ENCODE peak calls at places on chromosomes 16 and 17, in seven cellular contexts. V is HepG2, T is SK-N-SH, X is HCT116, M is K562, O is GM12878, Y is H1. D is an unnamed sample.

GRCh38 chr16:1049976-1050247 is 22.6 kb upstream of the SSTR5 start:
- DNase-seq in V (no peak), T (no peak), X (no peak), M (no peak), O (no peak), Y (no peak), D (no peak)

GRCh38 chr17:200604-200985 is 19.1 kb upstream of the DOC2B start:
- DNase-seq in V (no peak), T (no peak), X (no peak), M (no peak), O (no peak), Y (no peak), D (no peak)

GRCh38 chr16:62036101-62036806 is at the start of gene CDH8:
- DNase-seq in V (no peak), T (peak), X (no peak), M (no peak), O (no peak), Y (no peak), D (peak)

GRCh38 chr17:77634710-77635109 is 323.8 kb upstream of the TNRC6C start:
- DNase-seq in V (no peak), T (no peak), X (no peak), M (no peak), O (peak), Y (no peak), D (no peak)

GRCh38 chr16:4378202-4378666 is 6.6 kb downstream of the VASN start:
- DNase-seq in V (no peak), T (no peak), X (no peak), M (peak), O (no peak), Y (no peak), D (no peak)

GRCh38 chr17:57114085-57114673 is 29.1 kb downstream of the AKAP1 start:
- DNase-seq in V (peak), T (peak), X (no peak), M (peak), O (no peak), Y (peak), D (peak)

GRCh38 chr16:65249768-65250167 is 127.9 kb upstream of the CDH11 start:
- DNase-seq in V (no peak), T (no peak), X (no peak), M (no peak), O (no peak), Y (no peak), D (no peak)

GRCh38 chr16:64870859-64871258 is 251.0 kb downstream of the CDH11 start:
- DNase-seq in V (no peak), T (peak), X (no peak), M (no peak), O (no peak), Y (no peak), D (no peak)

GRCh38 chr17:13550291-13550690 is 51.4 kb downstream of the HS3ST3A1 start:
- DNase-seq in V (no peak), T (no peak), X (no peak), M (no peak), O (no peak), Y (no peak), D (no peak)

GRCh38 chr17:57595942-57596695 is 149.0 kb downstream of the CCDC182 start:
- DNase-seq in V (no peak), T (no peak), X (no peak), M (no peak), O (no peak), Y (no peak), D (no peak)

GRCh38 chr17:81160306-81160705 is 5.0 kb upstream of the PVALEF start:
- DNase-seq in V (no peak), T (no peak), X (no peak), M (no peak), O (no peak), Y (no peak), D (no peak)

GRCh38 chr17:45087496-45087975 is 26.4 kb downstream of the NMT1 start:
- DNase-seq in V (no peak), T (no peak), X (no peak), M (no peak), O (no peak), Y (no peak), D (no peak)

GRCh38 chr17:82287849-82288601 is 14.5 kb upstream of the CSNK1D start:
- DNase-seq in V (peak), T (no peak), X (peak), M (peak), O (no peak), Y (no peak), D (no peak)

GRCh38 chr17:82031885-82032627 is 578 bp downstream of the RAC3 start:
- DNase-seq in V (no peak), T (peak), X (no peak), M (peak), O (no peak), Y (no peak), D (peak)

GRCh38 chr17:62064029-62064790 is 868 bp downstream of the MED13 start:
- DNase-seq in V (no peak), T (no peak), X (no peak), M (no peak), O (no peak), Y (no peak), D (peak)

GRCh38 chr16:56626685-56627084 is 1.1 kb downstream of the MT1E start:
- DNase-seq in V (no peak), T (no peak), X (no peak), M (no peak), O (no peak), Y (no peak), D (no peak)

GRCh38 chr16:56625943-56626654 is 518 bp downstream of the MT1E start:
- DNase-seq in V (no peak), T (no peak), X (no peak), M (no peak), O (no peak), Y (no peak), D (no peak)

GRCh38 chr16:56629531-56629930 is 2.9 kb upstream of the MT1M start:
- DNase-seq in V (no peak), T (peak), X (no peak), M (no peak), O (no peak), Y (no peak), D (no peak)

GRCh38 chr16:56630134-56630533 is 2.3 kb upstream of the MT1M start:
- DNase-seq in V (no peak), T (peak), X (no peak), M (no peak), O (peak), Y (no peak), D (no peak)

DNA sequence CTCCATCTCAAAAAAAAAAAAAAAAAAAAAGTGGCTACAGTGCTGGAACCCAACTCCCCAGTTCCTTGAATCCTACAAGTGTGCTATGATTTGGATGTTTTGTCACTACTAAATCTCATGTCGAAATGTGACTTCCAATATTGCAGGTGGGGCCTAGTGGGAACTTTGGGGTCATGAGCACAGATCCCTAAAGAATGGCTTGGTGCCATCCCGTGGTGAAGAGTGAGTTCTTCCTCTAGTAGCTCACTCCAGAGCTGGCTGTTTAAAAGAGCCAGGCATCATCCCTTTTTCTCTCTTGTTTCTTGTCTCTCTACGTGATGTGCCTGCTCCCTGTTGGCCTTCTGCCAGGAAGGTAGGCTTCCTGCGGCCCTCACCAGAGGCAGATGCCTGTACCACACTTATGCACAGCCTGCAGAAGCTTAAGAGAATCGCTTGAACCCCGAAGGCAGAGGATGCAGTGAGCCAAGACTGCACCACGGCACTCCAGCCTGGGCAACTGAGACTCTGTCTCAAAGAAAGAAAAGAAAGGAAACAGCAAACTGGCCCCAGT is 3.0 kb downstream of the MT1E start:
- DNase-seq in V (peak), T (no peak), X (no peak), M (no peak), O (no peak), Y (no peak), D (no peak)
- TF ChIP-seq JUND in V (no peak), T (no peak), X (no peak), M (no peak), O (no peak), Y (no peak), D (no peak)

DNA sequence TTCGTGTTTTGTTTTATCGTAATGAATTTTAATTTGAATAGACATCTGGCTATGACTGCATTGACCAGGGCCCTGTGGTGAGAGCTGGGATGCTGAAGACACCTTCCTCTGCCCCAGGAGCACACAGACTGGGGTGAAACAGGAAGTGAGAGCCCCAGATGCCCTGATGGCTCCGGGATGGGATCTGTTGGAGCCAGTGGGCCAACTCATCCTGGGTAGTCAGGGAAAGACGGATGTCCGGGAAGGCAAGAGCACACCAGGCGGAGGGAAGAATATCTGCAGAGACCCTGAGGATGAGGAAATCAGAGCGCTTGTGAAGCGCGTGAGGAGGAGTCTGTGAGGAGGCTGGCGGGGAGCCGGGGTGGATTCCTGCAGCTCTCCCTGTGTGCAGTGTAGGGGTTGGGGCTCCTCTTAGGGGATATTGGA is 71.5 kb upstream of the LGALS9 start:
- DNase-seq in V (peak), T (peak), X (no peak), M (no peak), O (no peak), Y (no peak), D (no peak)
- TF ChIP-seq JUND in V (no peak), T (no peak), X (no peak), M (no peak), O (no peak), Y (no peak), D (no peak)

GRCh38 chr16:86585821-86586611 is 7.7 kb downstream of the FOXL1 start:
- DNase-seq in V (no peak), T (no peak), X (no peak), M (no peak), O (no peak), Y (no peak), D (no peak)
- TF ChIP-seq JUND in V (no peak), T (no peak), X (no peak), M (no peak), O (no peak), Y (no peak), D (no peak)

DNA sequence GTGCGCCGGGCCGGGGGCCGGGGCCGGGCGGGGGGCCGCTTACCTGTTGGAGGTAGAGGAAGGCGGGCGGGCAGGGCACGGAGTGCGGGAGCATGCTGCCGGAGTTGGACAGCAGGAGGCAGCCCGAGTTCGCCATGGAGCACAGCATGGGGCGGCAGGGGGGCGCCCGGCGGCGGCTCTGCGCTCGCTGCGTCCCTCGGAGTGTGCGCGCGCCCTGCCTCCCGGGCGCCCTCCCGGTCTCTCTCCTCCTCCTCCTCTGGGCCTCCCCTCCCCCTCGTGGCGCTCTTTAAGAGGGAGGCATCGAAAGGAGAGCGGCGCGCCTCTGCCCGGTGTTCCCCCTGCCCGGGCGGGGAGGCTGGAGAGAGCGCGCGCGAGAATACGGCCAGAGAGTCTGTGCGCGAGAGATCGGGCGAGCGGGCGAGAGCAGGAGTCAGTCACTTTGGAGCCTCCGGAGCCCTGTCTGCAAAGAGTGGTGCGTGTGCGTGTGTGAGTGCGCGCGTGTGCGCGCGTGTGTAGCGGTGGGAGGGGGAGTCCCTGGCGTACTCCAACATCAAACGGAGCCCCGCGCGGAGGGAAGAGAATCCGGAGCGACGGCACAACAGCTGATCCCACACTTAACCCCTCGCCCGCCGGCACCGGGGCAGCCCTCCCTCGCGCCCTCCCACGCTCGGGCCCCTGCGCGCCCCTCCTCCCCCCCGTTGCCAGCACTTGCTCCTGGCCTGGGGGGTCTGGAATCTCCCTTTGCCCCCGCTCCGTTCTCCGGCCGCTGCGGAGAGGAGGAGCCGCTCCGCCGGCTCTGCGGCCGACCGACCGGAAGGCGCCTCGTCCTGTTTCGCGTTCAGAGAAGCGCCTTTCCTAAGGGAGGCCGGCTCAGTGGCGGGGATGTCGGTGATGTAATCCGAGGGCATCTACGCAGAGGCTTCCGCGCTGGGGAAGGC is 108.9 kb downstream of the ENGASE start:
- DNase-seq in V (no peak), T (peak), X (no peak), M (no peak), O (no peak), Y (no peak), D (no peak)
- TF ChIP-seq JUND in V (no peak), T (no peak), X (no peak), M (no peak), O (no peak), Y (no peak), D (no peak)

DNA sequence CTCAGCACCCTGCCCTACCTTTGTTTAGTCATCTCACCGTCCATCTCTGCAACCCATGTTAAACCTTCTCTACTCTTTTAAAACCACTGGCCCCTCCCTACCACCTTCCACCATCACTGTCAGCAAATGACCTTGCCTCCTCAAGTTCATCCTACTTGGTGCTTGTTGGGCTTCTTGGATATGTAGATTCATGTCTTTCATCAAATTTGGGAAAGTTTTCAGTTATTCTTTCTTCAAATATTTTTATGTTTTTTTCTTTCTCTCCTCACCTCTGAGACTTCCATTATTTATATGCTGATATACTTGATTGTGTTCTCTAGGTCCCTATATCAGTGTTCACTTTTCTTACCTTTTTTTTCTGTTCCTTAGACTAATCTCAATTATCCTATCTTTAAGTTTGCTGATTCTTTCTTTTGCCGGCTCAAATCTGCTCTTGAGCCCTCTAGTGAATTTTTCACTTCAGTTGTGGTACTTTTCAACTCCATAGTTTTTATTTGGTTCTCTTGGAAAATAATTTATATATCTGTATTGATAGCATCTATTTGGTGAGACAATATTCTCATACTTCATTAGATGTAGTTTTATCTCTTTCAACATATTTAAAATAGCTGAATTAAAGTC is 28.7 kb upstream of the ALDH3A2 start:
- DNase-seq in V (no peak), T (no peak), X (no peak), M (no peak), O (no peak), Y (no peak), D (no peak)
- TF ChIP-seq JUND in V (no peak), T (no peak), X (no peak), M (no peak), O (no peak), Y (no peak), D (no peak)

DNA sequence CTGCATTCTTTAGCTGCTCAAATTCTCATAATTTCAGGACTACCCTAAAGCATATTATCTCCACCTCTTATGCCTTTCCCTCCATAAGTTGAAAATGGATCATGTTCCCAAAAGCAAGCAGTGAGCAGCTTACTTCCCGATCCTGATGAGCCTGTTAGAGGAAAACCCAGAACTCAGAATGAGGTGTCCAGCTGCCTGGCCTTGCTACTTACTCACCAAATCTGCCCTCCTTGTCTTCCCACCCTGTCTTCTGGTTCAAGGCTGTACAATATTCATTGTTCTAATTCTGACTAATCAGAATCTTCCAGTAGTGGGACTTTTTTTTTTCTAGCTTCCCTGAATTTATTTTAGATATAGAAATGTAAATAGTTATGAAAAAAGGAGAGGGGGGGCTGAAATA is 10.8 kb downstream of the LYRM1 start:
- DNase-seq in V (no peak), T (no peak), X (no peak), M (no peak), O (no peak), Y (no peak), D (no peak)
- TF ChIP-seq JUND in V (no peak), T (no peak), X (no peak), M (no peak), O (no peak), Y (no peak), D (no peak)

DNA sequence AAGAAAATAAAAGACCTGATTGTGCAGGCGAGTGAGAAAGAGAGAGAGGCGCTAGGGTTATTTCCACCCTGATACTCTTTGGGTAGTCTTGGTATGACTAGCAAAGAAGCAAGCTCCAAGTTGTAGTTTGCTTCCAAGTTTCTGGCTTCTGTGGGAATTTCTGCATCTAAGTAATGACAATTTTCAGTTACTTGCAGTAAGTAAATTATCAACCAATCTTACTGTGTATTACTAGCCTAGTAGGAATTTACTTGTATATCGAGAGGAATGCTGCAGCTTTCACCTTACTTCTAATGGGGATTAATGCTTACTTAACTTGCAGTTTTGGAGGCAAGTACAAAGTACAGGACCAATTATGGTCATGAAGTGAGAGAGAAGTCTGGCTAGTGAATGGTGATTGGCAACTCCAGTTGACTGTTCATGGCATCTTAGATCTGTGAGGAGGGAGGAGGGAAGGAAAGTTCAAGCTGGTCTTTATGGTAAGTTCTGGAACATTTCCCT is 31.9 kb downstream of the TENT4B start:
- DNase-seq in V (peak), T (no peak), X (no peak), M (no peak), O (no peak), Y (no peak), D (no peak)
- TF ChIP-seq JUND in V (no peak), T (peak), X (no peak), M (no peak), O (no peak), Y (no peak), D (no peak)

GRCh38 chr17:10735821-10736220 is 6.0 kb upstream of the TMEM220 start:
- DNase-seq in V (no peak), T (no peak), X (no peak), M (no peak), O (no peak), Y (no peak), D (no peak)
- TF ChIP-seq JUND in V (no peak), T (no peak), X (no peak), M (no peak), O (no peak), Y (no peak), D (no peak)

DNA sequence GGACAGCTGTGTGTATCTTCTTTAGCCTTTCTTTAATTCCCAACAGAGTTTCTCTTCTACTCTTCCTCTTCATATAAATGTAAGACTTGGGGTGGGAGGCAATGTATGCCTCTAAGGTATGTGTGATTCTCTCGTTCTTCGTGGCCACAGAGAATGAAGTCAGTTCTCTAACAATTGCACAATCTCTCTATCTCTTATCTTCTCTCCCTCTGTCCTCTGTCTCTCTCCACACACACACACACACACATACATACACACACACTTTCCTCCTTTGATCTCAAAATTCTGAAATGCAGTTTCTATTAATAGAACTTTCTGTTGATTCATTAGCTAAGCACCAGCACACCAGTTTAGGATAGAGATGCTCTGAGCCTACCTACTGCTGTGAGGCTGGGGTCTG is 615.7 kb upstream of the SALL1 start:
- DNase-seq in V (peak), T (no peak), X (no peak), M (no peak), O (no peak), Y (no peak), D (no peak)
- TF ChIP-seq JUND in V (no peak), T (no peak), X (no peak), M (no peak), O (no peak), Y (no peak), D (no peak)

DNA sequence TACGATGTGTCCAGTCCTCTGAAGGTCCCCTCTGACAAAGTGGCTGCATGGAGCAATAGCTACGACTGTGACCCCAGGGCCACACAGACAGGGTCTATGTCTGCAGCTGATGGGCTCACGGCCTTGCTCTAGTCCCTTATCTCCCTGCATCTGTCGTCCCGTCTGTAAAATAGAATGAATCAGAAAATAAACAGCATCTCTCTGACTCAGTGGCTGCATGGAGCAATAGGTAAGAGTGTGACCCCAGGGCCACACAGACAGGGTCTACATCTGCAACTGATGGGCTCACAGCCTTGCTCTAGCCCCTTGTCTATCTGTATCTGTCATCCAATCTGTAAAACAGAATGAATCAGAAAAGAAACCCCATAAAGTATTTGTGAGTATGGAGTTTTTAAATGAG is 117.6 kb upstream of the FOXF1 start:
- DNase-seq in V (no peak), T (no peak), X (no peak), M (no peak), O (no peak), Y (no peak), D (no peak)
- TF ChIP-seq JUND in V (no peak), T (no peak), X (no peak), M (no peak), O (no peak), Y (no peak), D (no peak)